ENCODE peak calls at places on chromosomes 2 and 18, in nine cellular contexts. K, C, U, Q, M, B, O, I and Y are unnamed samples.

GRCh38 chr2:101823849-101824248 is 126.3 kb downstream of the MAP4K4 start:
- DNase-seq in M (no peak), C (no peak), O (no peak), K (no peak), Q (peak; percentile 76), U (no peak), I (peak; percentile 86), B (peak; percentile 36), Y (no peak)

GRCh38 chr18:43876286-43877082 is 599.2 kb upstream of the SYT4 start:
- DNase-seq in K (no peak), M (no peak), U (no peak), B (no peak), I (no peak), C (no peak), O (no peak), Q (peak; percentile 62), Y (no peak)

GRCh38 chr2:37350034-37350433 is 5.6 kb downstream of the QPCT start:
- DNase-seq in I (no peak), K (peak; percentile 92), M (peak; percentile 20), Q (peak; percentile 55), C (no peak), O (peak; percentile 24), U (no peak), B (peak; percentile 26), Y (no peak)

GRCh38 chr18:63236990-63237389 is 82.6 kb downstream of the BCL2 start:
- DNase-seq in I (no peak), M (no peak), Q (peak; percentile 21), U (peak; percentile 44), B (no peak), C (no peak), O (no peak), K (no peak), Y (no peak)

GRCh38 chr2:68466361-68466777 is 725 bp downstream of the FBXO48 start:
- DNase-seq in C (peak; percentile 81), U (no peak), O (peak; percentile 27), Q (peak; percentile 79), K (peak; percentile 76), M (peak; percentile 71), B (peak; percentile 75), I (peak; percentile 84), Y (no peak)

GRCh38 chr2:29742641-29743040 is 178.7 kb downstream of the ALK start:
- DNase-seq in O (no peak), C (no peak), I (no peak), U (no peak), M (no peak), K (no peak), Q (no peak), B (no peak), Y (no peak)

GRCh38 chr2:174694196-174694878 is 69.9 kb downstream of the CHRNA1 start:
- DNase-seq in I (peak; percentile 7), Q (no peak), M (no peak), B (no peak), C (no peak), U (no peak), O (no peak), K (no peak), Y (no peak)

GRCh38 chr2:38178142-38178541 is 102.2 kb upstream of the CYP1B1 start:
- DNase-seq in C (no peak), B (no peak), O (no peak), Q (peak; percentile 92), M (peak; percentile 96), I (peak; percentile 66), K (no peak), U (no peak), Y (no peak)

GRCh38 chr2:235709124-235709813 is 215.4 kb downstream of the AGAP1 start:
- DNase-seq in Q (peak; percentile 49), M (no peak), O (peak; percentile 99), B (peak; percentile 97), U (no peak), I (peak; percentile 94), K (no peak), C (no peak), Y (peak; percentile 69)

GRCh38 chr18:9335255-9336045 is 877 bp downstream of the TWSG1 start:
- DNase-seq in M (peak; percentile 39), C (peak; percentile 18), K (no peak), Q (peak; percentile 37), I (no peak), U (peak; percentile 15), O (no peak), B (peak; percentile 18), Y (no peak)

GRCh38 chr18:74493689-74494088 is 2.5 kb upstream of the CNDP2 start:
- DNase-seq in C (peak; percentile 77), U (no peak), M (peak; percentile 85), O (peak; percentile 85), I (peak; percentile 86), B (peak; percentile 69), K (peak; percentile 89), Q (peak; percentile 63), Y (peak; percentile 58)

GRCh38 chr2:113755690-113756063 is 765 bp downstream of the SLC35F5 start:
- DNase-seq in M (peak; percentile 13), Q (peak; percentile 14), C (peak; percentile 12), O (no peak), K (peak; percentile 17), B (peak; percentile 15), U (peak; percentile 16), I (peak; percentile 36), Y (no peak)

GRCh38 chr2:53520630-53520940 is 247.0 kb upstream of the CHAC2 start:
- DNase-seq in O (no peak), Q (no peak), U (no peak), I (no peak), B (no peak), K (no peak), C (no peak), M (no peak), Y (no peak)

GRCh38 chr2:233823731-233824121 is 30.6 kb downstream of the HJURP start:
- DNase-seq in K (no peak), U (no peak), B (no peak), C (no peak), O (no peak), Q (no peak), I (no peak), M (no peak), Y (no peak)

GRCh38 chr18:35524236-35524635 is 26.5 kb upstream of the INO80C start:
- DNase-seq in O (no peak), K (no peak), C (no peak), B (no peak), U (no peak), I (no peak), M (no peak), Q (no peak), Y (no peak)

GRCh38 chr2:201698588-201699226 is at the start of gene MPP4:
- DNase-seq in B (peak; percentile 80), U (no peak), M (peak; percentile 25), O (no peak), C (no peak), I (peak; percentile 15), Q (peak; percentile 68), K (no peak), Y (no peak)

GRCh38 chr18:62387257-62387656 is 62.1 kb downstream of the TNFRSF11A start:
- DNase-seq in K (no peak), I (no peak), C (no peak), Q (no peak), B (peak; percentile 68), U (no peak), M (no peak), O (peak; percentile 57), Y (no peak)

GRCh38 chr18:2687390-2688001 is 32.0 kb downstream of the SMCHD1 start:
- DNase-seq in U (no peak), M (no peak), C (no peak), B (no peak), O (no peak), Q (no peak), K (peak; percentile 41), I (no peak), Y (no peak)

GRCh38 chr18:62723666-62724281 is 8.4 kb downstream of the PHLPP1 start:
- DNase-seq in Q (no peak), I (no peak), O (no peak), M (peak; percentile 16), U (no peak), K (no peak), C (no peak), B (no peak), Y (no peak)

GRCh38 chr18:63102941-63103744 is 216.4 kb downstream of the BCL2 start:
- DNase-seq in Q (no peak), O (no peak), C (no peak), U (no peak), B (no peak), I (no peak), M (no peak), K (no peak), Y (no peak)

DNA sequence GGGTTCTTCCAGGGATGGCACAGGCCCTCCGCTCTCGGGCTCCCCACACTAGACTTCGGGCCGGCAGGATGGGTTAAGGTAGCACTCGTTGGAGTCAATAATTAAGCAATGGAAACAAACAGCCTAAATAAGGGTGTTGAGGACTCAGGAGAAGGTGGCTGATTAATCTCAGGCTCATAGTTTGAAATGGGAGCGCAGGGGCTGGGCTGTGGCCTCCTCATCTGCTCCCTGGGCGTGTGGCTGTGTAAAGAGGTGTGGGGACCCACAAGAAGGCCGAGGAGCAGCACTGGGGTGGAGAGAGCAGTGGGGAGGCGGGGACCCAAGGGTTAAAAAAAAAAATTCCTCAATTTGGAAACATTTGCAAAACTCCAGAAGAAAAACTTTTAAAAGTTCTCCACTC is 1.3 kb upstream of the TUBB6 start:
- DNase-seq in K (no peak), U (no peak), M (no peak), I (no peak), B (no peak), C (no peak), Q (no peak), O (no peak), Y (no peak)
- H3K4me3 ChIP-seq in K (no peak overlapping the region), U (peak overlapping the region; percentile 64), M (peak overlapping the region; percentile 70), I (peak overlapping the region; percentile 45), B (no peak overlapping the region), C (no peak overlapping the region), Q (peak overlapping the region; percentile 71), O (no peak overlapping the region), Y (no peak overlapping the region)

GRCh38 chr2:176117162-176117822 is 714 bp downstream of the HOXD10 start:
- DNase-seq in O (no peak), M (no peak), Q (no peak), K (no peak), U (peak; percentile 52), I (no peak), B (no peak), C (no peak), Y (no peak)
- H3K4me3 ChIP-seq in O (no peak overlapping the region), M (no peak overlapping the region), Q (no peak overlapping the region), K (no peak overlapping the region), U (no peak overlapping the region), I (no peak overlapping the region), B (no peak overlapping the region), C (no peak overlapping the region), Y (no peak overlapping the region)

GRCh38 chr2:57740905-57741304 is 305.7 kb upstream of the VRK2 start:
- DNase-seq in K (no peak), Q (no peak), U (no peak), B (no peak), M (no peak), O (no peak), C (no peak), I (no peak), Y (no peak)
- H3K4me3 ChIP-seq in K (no peak overlapping the region), Q (no peak overlapping the region), U (no peak overlapping the region), B (no peak overlapping the region), M (no peak overlapping the region), O (no peak overlapping the region), C (no peak overlapping the region), I (no peak overlapping the region), Y (no peak overlapping the region)

GRCh38 chr2:149002891-149003740 is 35.4 kb upstream of the LYPD6B start:
- DNase-seq in Q (peak; percentile 10), K (no peak), I (no peak), B (no peak), U (no peak), M (no peak), O (no peak), C (no peak), Y (no peak)
- H3K4me3 ChIP-seq in Q (no peak overlapping the region), K (no peak overlapping the region), I (no peak overlapping the region), B (no peak overlapping the region), U (no peak overlapping the region), M (no peak overlapping the region), O (no peak overlapping the region), C (no peak overlapping the region), Y (no peak overlapping the region)